ENCODE peak calls at places on chromosome 9, in seven cellular contexts. W is GM12865, U is right cardiac atrium, G is brain microvascular endothelial cell, A is mesenchymal stem cell, Z is MM.1S, B is SJSA1. J is an unnamed sample.

GRCh38 chr9:9100070-9100469 is 1300.5 kb upstream of the DMAC1 start:
- DNase-seq in W (no peak), U (no peak), G (no peak), A (no peak), Z (no peak), B (no peak), J (no peak)

GRCh38 chr9:81562221-81563019 is 126.9 kb downstream of the TLE1 start:
- DNase-seq in W (no peak), U (peak), G (peak), A (peak), Z (no peak), B (no peak), J (peak)

GRCh38 chr9:133563286-133564213 is 29.0 kb downstream of the ADAMTSL2 start:
- DNase-seq in W (no peak), U (peak), G (no peak), A (peak), Z (no peak), B (no peak), J (peak)

GRCh38 chr9:35517136-35517535 is 27.2 kb downstream of the RUSC2 start:
- DNase-seq in W (no peak), U (no peak), G (no peak), A (no peak), Z (no peak), B (no peak), J (no peak)

GRCh38 chr9:18499987-18500386 is 26.0 kb downstream of the ADAMTSL1 start:
- DNase-seq in W (no peak), U (no peak), G (peak), A (no peak), Z (no peak), B (no peak), J (no peak)

GRCh38 chr9:137487454-137488329 is 28.6 kb upstream of the NSMF start:
- DNase-seq in W (no peak), U (no peak), G (no peak), A (no peak), Z (no peak), B (no peak), J (no peak)

GRCh38 chr9:121743441-121744001 is 92.1 kb downstream of the DAB2IP start:
- DNase-seq in W (no peak), U (peak), G (peak), A (peak), Z (no peak), B (peak), J (peak)

GRCh38 chr9:21294325-21294724 is 10.8 kb downstream of the IFNA5 start:
- DNase-seq in W (peak), U (no peak), G (peak), A (peak), Z (no peak), B (no peak), J (no peak)

GRCh38 chr9:33416996-33417395 is 14.6 kb upstream of the AQP7 start:
- DNase-seq in W (no peak), U (no peak), G (no peak), A (no peak), Z (peak), B (no peak), J (no peak)

GRCh38 chr9:111158375-111158774 is 120.1 kb upstream of the LPAR1 start:
- DNase-seq in W (peak), U (no peak), G (no peak), A (no peak), Z (no peak), B (no peak), J (no peak)

GRCh38 chr9:14221558-14221957 is 92.4 kb downstream of the NFIB start:
- DNase-seq in W (no peak), U (no peak), G (peak), A (peak), Z (no peak), B (peak), J (no peak)

GRCh38 chr9:113509463-113509862 is 45.9 kb downstream of the RGS3 start:
- DNase-seq in W (no peak), U (no peak), G (no peak), A (peak), Z (no peak), B (no peak), J (no peak)

GRCh38 chr9:88236531-88237453 is 98.5 kb upstream of the SPATA31C2 start:
- DNase-seq in W (no peak), U (peak), G (no peak), A (no peak), Z (no peak), B (no peak), J (peak)

GRCh38 chr9:6759114-6759977 is 1.6 kb downstream of the KDM4C start:
- DNase-seq in W (peak), U (no peak), G (peak), A (peak), Z (peak), B (no peak), J (no peak)

GRCh38 chr9:32581512-32582143 is 8.7 kb upstream of the NDUFB6 start:
- DNase-seq in W (peak), U (no peak), G (peak), A (peak), Z (peak), B (no peak), J (no peak)

GRCh38 chr9:70921126-70921525 is 200.3 kb downstream of the TRPM3 start:
- DNase-seq in W (no peak), U (no peak), G (peak), A (peak), Z (no peak), B (no peak), J (no peak)

GRCh38 chr9:70923941-70924340 is 197.5 kb downstream of the TRPM3 start:
- DNase-seq in W (no peak), U (no peak), G (no peak), A (no peak), Z (no peak), B (no peak), J (no peak)

GRCh38 chr9:70924380-70924779 is 197.0 kb downstream of the TRPM3 start:
- DNase-seq in W (no peak), U (no peak), G (peak), A (no peak), Z (no peak), B (no peak), J (no peak)

GRCh38 chr9:70924905-70925547 is 196.4 kb downstream of the TRPM3 start:
- DNase-seq in W (peak), U (no peak), G (peak), A (peak), Z (peak), B (no peak), J (no peak)
- H3K4me3 ChIP-seq in W (no peak), U (no peak), G (peak), A (peak), Z (no peak), B (no peak), J (peak)

DNA sequence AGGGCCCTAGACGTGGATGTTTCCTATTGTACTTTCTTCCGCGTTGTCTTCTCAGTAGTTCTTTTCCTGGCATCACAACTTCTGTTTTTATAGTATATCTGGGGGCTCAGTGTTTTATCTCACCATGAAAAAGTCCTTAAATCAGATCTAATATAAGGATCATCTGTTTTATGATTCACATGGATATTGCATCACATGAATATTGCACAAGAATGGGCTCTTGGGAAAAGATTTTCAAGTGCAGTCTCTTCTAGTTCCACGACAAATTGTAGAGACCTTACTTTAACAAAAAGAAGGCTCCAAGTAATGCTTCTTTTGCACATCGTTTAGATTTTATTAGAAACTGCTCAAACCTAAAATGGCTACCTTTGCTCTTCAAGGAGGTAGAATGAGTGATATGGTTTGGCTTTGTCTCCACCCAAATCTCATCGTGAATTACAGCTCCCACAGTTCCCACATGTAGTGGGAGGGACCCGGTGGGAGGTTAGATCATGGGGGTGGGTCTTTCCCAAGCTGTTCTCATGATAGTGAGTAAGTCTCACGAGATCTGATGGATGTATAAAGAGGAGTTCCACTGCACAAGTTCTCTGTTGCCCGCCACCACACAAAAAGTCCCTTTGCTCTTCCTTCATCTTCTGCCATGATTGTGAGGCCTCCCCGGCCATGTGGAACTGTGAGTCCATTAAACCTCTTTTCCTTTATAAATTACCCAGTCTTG is 53.7 kb upstream of the FAM120A start:
- DNase-seq in W (no peak), U (no peak), G (no peak), A (peak), Z (no peak), B (no peak), J (no peak)
- H3K4me3 ChIP-seq in W (no peak), U (no peak), G (no peak), A (no peak), Z (no peak), B (no peak), J (no peak)

DNA sequence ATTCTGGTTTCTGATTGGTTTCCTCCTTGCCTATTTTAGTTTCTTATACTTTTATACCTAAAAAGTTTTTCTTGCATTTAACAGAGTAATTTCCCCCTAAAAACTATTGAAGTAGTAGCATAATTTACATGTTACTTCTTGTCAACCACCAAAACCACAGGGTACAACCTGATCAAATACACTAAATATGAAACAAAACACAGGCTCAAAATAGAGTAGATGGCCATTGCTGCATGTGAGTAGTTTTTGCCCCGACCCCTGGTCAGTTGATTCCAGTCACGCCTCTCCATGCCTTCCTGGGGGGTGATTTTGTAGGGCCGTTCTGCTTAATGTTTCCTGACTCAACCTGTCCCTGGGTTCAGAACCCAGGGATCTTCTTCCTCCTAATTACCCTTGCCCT is 101.8 kb downstream of the TLE4 start:
- DNase-seq in W (peak), U (no peak), G (no peak), A (no peak), Z (no peak), B (no peak), J (no peak)
- H3K4me3 ChIP-seq in W (no peak), U (no peak), G (no peak), A (no peak), Z (no peak), B (no peak), J (no peak)

GRCh38 chr9:15423328-15423985 is 781 bp downstream of the SNAPC3 start:
- DNase-seq in W (peak), U (no peak), G (peak), A (peak), Z (peak), B (no peak), J (no peak)

GRCh38 chr9:15430920-15431844 is 8.5 kb downstream of the SNAPC3 start:
- DNase-seq in W (no peak), U (peak), G (no peak), A (peak), Z (no peak), B (no peak), J (no peak)

GRCh38 chr9:15422355-15423327 is at the start of gene SNAPC3:
- DNase-seq in W (peak), U (peak), G (peak), A (peak), Z (peak), B (peak), J (peak)

GRCh38 chr9:15421532-15421931 is 1.1 kb upstream of the SNAPC3 start:
- DNase-seq in W (no peak), U (no peak), G (no peak), A (no peak), Z (no peak), B (no peak), J (no peak)

DNA sequence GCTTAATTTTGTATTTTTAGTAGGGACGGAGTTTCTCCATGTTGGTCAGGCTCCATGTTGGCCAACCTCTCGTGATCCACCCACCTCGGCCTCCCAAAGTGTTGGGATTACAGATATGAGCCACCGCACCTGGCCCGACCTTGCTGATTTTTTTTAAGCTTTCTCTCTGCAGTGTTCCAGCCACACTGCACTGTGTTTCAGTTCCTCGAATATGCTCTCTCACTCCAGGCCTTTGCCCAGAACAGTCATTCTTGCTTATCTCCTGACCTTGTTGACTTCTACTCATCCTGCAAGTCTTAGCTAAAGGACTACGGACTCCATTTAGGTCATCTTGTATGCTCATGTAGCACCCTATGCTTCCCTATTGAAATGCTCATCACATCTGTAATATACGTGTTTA is 3.3 kb downstream of the SNAPC3 start:
- DNase-seq in W (peak), U (no peak), G (no peak), A (no peak), Z (no peak), B (no peak), J (no peak)
- H3K4me3 ChIP-seq in W (peak), U (no peak), G (no peak), A (no peak), Z (no peak), B (no peak), J (no peak)

GRCh38 chr9:118364266-118365075 is 660.3 kb downstream of the TLR4 start:
- DNase-seq in W (peak), U (peak), G (no peak), A (no peak), Z (no peak), B (no peak), J (no peak)

GRCh38 chr9:118362123-118362522 is 657.9 kb downstream of the TLR4 start:
- DNase-seq in W (no peak), U (no peak), G (no peak), A (no peak), Z (no peak), B (no peak), J (no peak)

GRCh38 chr9:118362596-118362995 is 658.4 kb downstream of the TLR4 start:
- DNase-seq in W (no peak), U (no peak), G (no peak), A (no peak), Z (no peak), B (no peak), J (no peak)

GRCh38 chr9:118360036-118360435 is 655.8 kb downstream of the TLR4 start:
- DNase-seq in W (no peak), U (no peak), G (no peak), A (no peak), Z (no peak), B (no peak), J (no peak)
- H3K4me3 ChIP-seq in W (no peak), U (no peak), G (no peak), A (no peak), Z (no peak), B (no peak), J (no peak)

DNA sequence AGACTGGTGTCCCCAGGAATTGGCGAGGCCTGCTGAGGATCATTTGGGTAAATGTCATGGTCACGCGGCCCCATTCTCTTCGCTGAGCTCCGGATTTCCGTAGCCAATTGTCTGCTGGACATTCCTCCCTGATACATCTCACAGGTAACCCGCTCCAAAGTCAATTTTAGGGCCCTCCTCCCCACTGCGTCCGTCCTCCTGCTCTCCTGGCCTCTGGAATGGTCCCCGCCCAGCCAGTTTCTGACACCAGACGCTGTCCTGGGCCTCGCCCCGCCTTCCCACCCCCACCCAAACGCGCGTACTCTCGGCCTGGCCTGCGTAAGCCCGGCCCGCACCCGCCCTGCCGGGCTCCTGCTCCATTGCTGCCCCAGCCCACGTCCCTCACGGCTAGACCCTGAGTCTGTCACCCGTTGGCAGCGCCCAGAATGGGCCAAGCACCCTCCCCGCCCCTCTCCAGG is 202.0 kb downstream of the AUH start:
- DNase-seq in W (no peak), U (peak), G (no peak), A (no peak), Z (no peak), B (no peak), J (peak)
- H3K4me3 ChIP-seq in W (no peak), U (no peak), G (no peak), A (no peak), Z (no peak), B (no peak), J (peak)

DNA sequence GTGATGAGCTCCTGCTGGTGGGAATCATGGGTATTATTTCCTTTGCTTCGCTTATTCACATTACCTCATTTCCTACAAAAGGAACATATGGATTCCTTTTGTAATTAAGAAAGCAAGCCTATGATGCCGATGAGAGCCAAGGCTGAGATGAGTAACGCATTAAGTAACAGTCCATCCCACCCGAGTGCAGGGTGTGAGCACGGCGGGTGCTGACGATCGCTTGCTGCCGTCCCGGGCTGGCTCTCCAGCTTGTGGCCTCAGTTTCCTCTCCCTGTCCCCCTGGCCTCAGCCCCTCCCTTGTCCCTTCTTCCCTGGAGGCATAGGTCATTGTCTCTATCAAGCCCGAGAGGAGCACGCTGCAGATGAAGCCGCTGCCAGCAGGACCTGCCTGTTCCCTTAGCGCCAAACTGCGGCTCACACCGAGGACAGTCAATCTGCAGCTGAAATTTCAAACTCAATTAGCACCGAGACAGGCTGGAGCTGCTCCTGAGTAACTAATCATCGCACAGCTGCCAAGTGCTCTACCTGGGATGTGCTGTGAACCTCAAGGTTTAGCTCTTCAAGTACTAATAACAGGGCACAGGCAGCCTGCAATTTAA is 115.1 kb upstream of the RAPGEF1 start:
- DNase-seq in W (no peak), U (no peak), G (no peak), A (no peak), Z (no peak), B (no peak), J (no peak)
- H3K4me3 ChIP-seq in W (no peak), U (no peak), G (no peak), A (peak), Z (no peak), B (no peak), J (peak)

GRCh38 chr9:76137941-76138340 is 247.5 kb downstream of the PCSK5 start:
- DNase-seq in W (no peak), U (no peak), G (no peak), A (peak), Z (no peak), B (no peak), J (no peak)
- H3K4me3 ChIP-seq in W (no peak), U (no peak), G (no peak), A (no peak), Z (no peak), B (no peak), J (no peak)

GRCh38 chr9:117400131-117400530 is 14.7 kb downstream of the ASTN2 start:
- DNase-seq in W (no peak), U (no peak), G (no peak), A (no peak), Z (no peak), B (no peak), J (no peak)

GRCh38 chr9:117403848-117404247 is 11.0 kb downstream of the ASTN2 start:
- DNase-seq in W (no peak), U (no peak), G (no peak), A (no peak), Z (no peak), B (no peak), J (no peak)

GRCh38 chr9:117405950-117406705 is 8.7 kb downstream of the ASTN2 start:
- DNase-seq in W (no peak), U (no peak), G (no peak), A (no peak), Z (no peak), B (no peak), J (no peak)

GRCh38 chr9:117407436-117408022 is 7.3 kb downstream of the ASTN2 start:
- DNase-seq in W (no peak), U (no peak), G (no peak), A (no peak), Z (no peak), B (no peak), J (no peak)

GRCh38 chr9:117403403-117403811 is 11.4 kb downstream of the ASTN2 start:
- DNase-seq in W (no peak), U (peak), G (no peak), A (no peak), Z (no peak), B (no peak), J (no peak)
- H3K4me3 ChIP-seq in W (no peak), U (no peak), G (no peak), A (no peak), Z (no peak), B (no peak), J (no peak)

GRCh38 chr9:129481424-129481823 is 139.5 kb downstream of the C9orf50 start:
- DNase-seq in W (no peak), U (no peak), G (no peak), A (no peak), Z (no peak), B (no peak), J (no peak)
- H3K4me3 ChIP-seq in W (no peak), U (no peak), G (no peak), A (peak), Z (no peak), B (no peak), J (peak)